ENCODE peak calls at places on chromosomes 5 and 9, in eight cellular contexts. F is mammary epithelial cell; M is colonic mucosa; H is ovary; D is tibial nerve; W is cardiac muscle cell; J is body of pancreas; S is CD8-positive, alpha-beta T cell. Q is an unnamed sample. For H3K36me3, the result is how much of the 10 kb centered on the place peaks cover.

GRCh38 chr9:107819772-107820171 is 330.2 kb upstream of the KLF4 start:
- DNase-seq in J (no peak), H (no peak), M (peak), S (no peak), D (no peak), W (no peak), F (no peak), Q (no peak)

GRCh38 chr9:125772740-125773139 is 25.6 kb downstream of the PBX3 start:
- DNase-seq in M (no peak), S (no peak), J (no peak), H (no peak), W (no peak), D (no peak), F (no peak), Q (no peak)

GRCh38 chr5:93430673-93431192 is 150.3 kb downstream of the NR2F1-AS1 start:
- DNase-seq in F (no peak), D (no peak), S (no peak), W (no peak), M (no peak), J (no peak), H (no peak), Q (no peak)

GRCh38 chr5:8234179-8234578 is 365.2 kb downstream of the MTRR start:
- DNase-seq in J (no peak), D (no peak), W (no peak), S (no peak), H (no peak), F (no peak), M (no peak), Q (no peak)

GRCh38 chr5:172403191-172403794 is 51.0 kb downstream of the SH3PXD2B start:
- DNase-seq in J (peak), M (peak), S (no peak), H (peak), D (peak), F (no peak), W (peak), Q (peak)

GRCh38 chr5:60836131-60836530 is 7.9 kb downstream of the ELOVL7 start:
- DNase-seq in W (no peak), H (no peak), D (no peak), S (no peak), J (no peak), M (no peak), F (no peak), Q (no peak)

GRCh38 chr9:126317513-126317912 is 9.1 kb upstream of the MVB12B start:
- DNase-seq in M (peak), D (no peak), J (peak), F (no peak), S (peak), W (no peak), H (no peak), Q (no peak)

GRCh38 chr5:761854-762685 is 22.5 kb downstream of the ZDHHC11B start:
- DNase-seq in J (no peak), W (no peak), F (no peak), D (no peak), S (no peak), H (no peak), M (peak), Q (peak)

GRCh38 chr5:179224741-179225140 is 120.5 kb downstream of the ADAMTS2 start:
- DNase-seq in M (no peak), S (no peak), J (no peak), H (no peak), W (no peak), D (no peak), F (no peak), Q (no peak)

GRCh38 chr5:64074533-64074932 is 91.1 kb upstream of the RNF180 start:
- DNase-seq in S (no peak), M (no peak), H (no peak), W (peak), J (no peak), D (no peak), F (peak), Q (no peak)

GRCh38 chr5:146173597-146173996 is 8.9 kb downstream of the LARS1 start:
- DNase-seq in J (no peak), H (no peak), D (no peak), S (no peak), W (no peak), M (no peak), F (no peak), Q (no peak)

GRCh38 chr5:174678107-174678506 is 46.3 kb upstream of the MSX2 start:
- DNase-seq in D (no peak), F (no peak), H (no peak), S (no peak), J (no peak), W (no peak), M (no peak), Q (no peak)

GRCh38 chr9:2489838-2490314 is 131.7 kb upstream of the VLDLR start:
- DNase-seq in M (no peak), D (no peak), S (no peak), J (no peak), H (peak), W (peak), F (no peak), Q (no peak)

GRCh38 chr5:43967165-43967564 is 364.2 kb downstream of the NNT start:
- DNase-seq in D (no peak), F (no peak), W (no peak), J (no peak), M (no peak), S (no peak), H (no peak), Q (no peak)

GRCh38 chr5:93151896-93152295 is 429.1 kb downstream of the NR2F1-AS1 start:
- DNase-seq in M (no peak), J (no peak), D (no peak), W (no peak), F (peak), H (no peak), S (no peak), Q (no peak)

GRCh38 chr5:151947924-151948323 is 23.3 kb upstream of the GLRA1 start:
- DNase-seq in F (peak), M (no peak), J (no peak), D (no peak), H (no peak), S (no peak), W (no peak), Q (no peak)

GRCh38 chr9:127724012-127724411 is 8.1 kb downstream of the TTC16 start:
- DNase-seq in F (no peak), D (no peak), M (peak), H (no peak), S (no peak), W (no peak), J (no peak), Q (no peak)

GRCh38 chr5:125484272-125485002 is 738.0 kb upstream of the ZNF608 start:
- DNase-seq in W (peak), D (peak), H (peak), M (peak), F (peak), J (peak), S (no peak), Q (peak)

GRCh38 chr9:31359071-31359470 is 1025.4 kb upstream of the ACO1 start:
- DNase-seq in H (no peak), M (no peak), W (no peak), S (no peak), D (no peak), F (no peak), J (no peak), Q (no peak)

DNA sequence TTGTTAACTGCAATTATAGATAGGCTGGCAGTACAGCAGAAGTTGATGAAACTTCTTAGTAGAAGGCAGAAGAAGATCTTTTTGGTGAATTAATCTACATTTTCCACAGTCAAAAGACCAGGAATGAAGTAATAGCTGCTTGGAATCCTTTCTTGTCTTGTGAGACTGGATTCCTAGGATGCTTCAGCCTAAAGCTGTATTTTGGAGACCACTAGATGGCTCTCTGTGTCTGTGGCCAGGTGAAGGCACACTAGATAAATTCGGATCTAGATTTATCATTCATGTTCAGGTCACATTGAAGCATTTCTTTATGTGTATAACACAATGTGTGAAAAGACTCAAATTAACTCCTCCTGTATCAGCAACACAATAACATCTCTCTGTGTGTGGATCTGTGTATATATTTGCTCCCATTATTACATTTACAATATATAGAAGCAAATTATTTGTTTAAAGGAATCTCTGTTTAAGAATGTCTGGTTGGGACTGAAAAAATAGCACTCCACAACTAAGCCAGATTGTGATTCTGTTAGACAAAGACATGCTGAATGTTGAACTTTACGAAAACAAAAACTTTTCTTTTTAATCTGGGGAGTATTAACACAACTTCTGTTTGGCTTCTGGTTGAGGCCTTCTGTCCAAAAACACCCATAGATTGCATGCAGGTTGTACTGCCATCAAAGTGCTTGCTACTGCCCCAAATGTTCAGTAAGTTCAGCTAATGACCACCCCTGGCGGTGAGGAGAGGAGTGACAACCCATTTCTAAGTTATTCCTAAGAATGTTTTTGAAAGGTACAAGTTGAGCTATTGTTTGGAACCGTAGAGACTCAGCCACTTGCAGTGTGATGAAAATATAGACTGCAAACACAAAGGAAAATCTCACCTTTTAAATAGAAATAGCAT is 10.6 kb downstream of the GRIN3A start:
- DNase-seq in M (no peak), S (no peak), W (peak), F (no peak), D (no peak), H (no peak), J (peak), Q (no peak)
- TF ChIP-seq CTCF in M (peak), S (peak), W (peak), F (peak), D (peak), H (no peak), J (peak), Q (peak)

GRCh38 chr9:114928092-114928491 is 2.3 kb downstream of the TNFSF8 start:
- DNase-seq in M (no peak), F (no peak), H (no peak), W (no peak), S (no peak), J (no peak), D (no peak), Q (no peak)

GRCh38 chr9:114931407-114931806 is 1.0 kb upstream of the TNFSF8 start:
- DNase-seq in S (no peak), W (no peak), D (no peak), H (no peak), F (no peak), J (no peak), M (no peak), Q (no peak)

GRCh38 chr9:114930063-114930812 is at the start of gene TNFSF8:
- DNase-seq in H (no peak), W (no peak), F (no peak), J (peak), S (peak), D (no peak), M (peak), Q (no peak)

GRCh38 chr9:114932502-114932901 is 2.1 kb upstream of the TNFSF8 start:
- DNase-seq in M (no peak), S (no peak), J (no peak), H (no peak), F (no peak), D (no peak), W (no peak), Q (no peak)

GRCh38 chr9:114929166-114929565 is 1.2 kb downstream of the TNFSF8 start:
- DNase-seq in F (no peak), M (no peak), W (no peak), D (no peak), S (no peak), H (no peak), J (no peak), Q (no peak)
- H3K27ac ChIP-seq in F (no peak), M (peak), W (no peak), D (peak), S (peak), H (no peak), J (peak), Q (peak)

DNA sequence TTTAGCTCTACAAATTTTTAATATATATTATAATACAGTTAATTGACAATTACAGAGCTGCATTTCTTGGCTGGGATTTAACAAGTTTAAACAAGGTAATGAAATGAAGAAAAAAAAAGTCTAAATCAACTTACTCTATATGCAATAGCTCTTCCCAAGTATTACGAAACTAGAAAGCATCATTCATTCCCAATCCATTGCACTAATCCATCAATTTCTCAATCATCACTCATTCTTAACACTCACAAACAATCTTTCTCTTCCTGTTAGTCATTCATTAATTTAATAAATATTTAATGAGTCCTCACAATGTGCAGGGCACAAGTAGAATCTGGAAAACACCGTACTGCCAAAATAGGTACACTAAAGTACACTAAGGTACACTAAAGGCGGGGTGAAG is 42.9 kb upstream of the APBA1 start:
- DNase-seq in F (no peak), D (no peak), S (no peak), H (no peak), W (no peak), J (no peak), M (no peak), Q (no peak)
- H3K36me3 ChIP-seq in F (under half), D (half or more), S (under half), H (under half), W (under half), J (under half), M (under half), Q (under half)

GRCh38 chr9:133735415-133735775 is 2.8 kb downstream of the SARDH start:
- DNase-seq in D (no peak), J (no peak), F (no peak), W (no peak), H (no peak), S (no peak), M (no peak), Q (no peak)
- TF ChIP-seq CTCF in D (no peak), J (no peak), F (no peak), W (no peak), H (no peak), S (no peak), M (no peak), Q (no peak)

GRCh38 chr5:56516034-56516433 is 282.9 kb upstream of the ANKRD55 start:
- DNase-seq in W (no peak), S (no peak), F (no peak), D (no peak), M (no peak), H (no peak), J (no peak), Q (no peak)
- H3K27ac ChIP-seq in W (no peak), S (no peak), F (no peak), D (no peak), M (no peak), H (no peak), J (no peak), Q (no peak)

GRCh38 chr5:157528036-157528632 is 47.4 kb downstream of the ADAM19 start:
- DNase-seq in D (no peak), W (no peak), H (no peak), S (no peak), J (peak), M (peak), F (no peak), Q (no peak)
- H3K36me3 ChIP-seq in D (under half), W (under half), H (under half), S (under half), J (under half), M (under half), F (under half), Q (under half)